ENCODE peak calls at places on chromosomes 6 and 20, in five cellular contexts. S is esophagus muscularis mucosa; W is left lung; E is uterus; T is effector memory CD4-positive, alpha-beta T cell. G is an unnamed sample.

GRCh38 chr20:63377256-63378114 is 16.3 kb upstream of the CHRNA4 start:
- DNase-seq in S (no peak), W (no peak), E (no peak), T (no peak), G (no peak)

GRCh38 chr20:4195499-4195898 is 180.1 kb upstream of the RNF24 start:
- DNase-seq in S (no peak), W (no peak), E (no peak), T (no peak), G (peak; percentile 4)

GRCh38 chr6:30555428-30556005 is 772 bp downstream of the GNL1 start:
- DNase-seq in S (no peak), W (peak; percentile 55), E (peak; percentile 70), T (no peak), G (no peak)

GRCh38 chr6:15456422-15456821 is 206.4 kb downstream of the DTNBP1 start:
- DNase-seq in S (no peak), W (no peak), E (no peak), T (no peak), G (no peak)

GRCh38 chr6:46651766-46652165 is 852 bp downstream of the CYP39A1 start:
- DNase-seq in S (no peak), W (no peak), E (no peak), T (no peak), G (no peak)

GRCh38 chr6:75098709-75099108 is 107.1 kb downstream of the COL12A1 start:
- DNase-seq in S (peak; percentile 94), W (peak; percentile 44), E (peak; percentile 73), T (no peak), G (no peak)

GRCh38 chr6:6803180-6803978 is 214.9 kb downstream of the LY86 start:
- DNase-seq in S (no peak), W (peak; percentile 56), E (no peak), T (no peak), G (no peak)

GRCh38 chr20:45303586-45304463 is 2.8 kb upstream of the RBPJL start:
- DNase-seq in S (no peak), W (no peak), E (no peak), T (no peak), G (no peak)

DNA sequence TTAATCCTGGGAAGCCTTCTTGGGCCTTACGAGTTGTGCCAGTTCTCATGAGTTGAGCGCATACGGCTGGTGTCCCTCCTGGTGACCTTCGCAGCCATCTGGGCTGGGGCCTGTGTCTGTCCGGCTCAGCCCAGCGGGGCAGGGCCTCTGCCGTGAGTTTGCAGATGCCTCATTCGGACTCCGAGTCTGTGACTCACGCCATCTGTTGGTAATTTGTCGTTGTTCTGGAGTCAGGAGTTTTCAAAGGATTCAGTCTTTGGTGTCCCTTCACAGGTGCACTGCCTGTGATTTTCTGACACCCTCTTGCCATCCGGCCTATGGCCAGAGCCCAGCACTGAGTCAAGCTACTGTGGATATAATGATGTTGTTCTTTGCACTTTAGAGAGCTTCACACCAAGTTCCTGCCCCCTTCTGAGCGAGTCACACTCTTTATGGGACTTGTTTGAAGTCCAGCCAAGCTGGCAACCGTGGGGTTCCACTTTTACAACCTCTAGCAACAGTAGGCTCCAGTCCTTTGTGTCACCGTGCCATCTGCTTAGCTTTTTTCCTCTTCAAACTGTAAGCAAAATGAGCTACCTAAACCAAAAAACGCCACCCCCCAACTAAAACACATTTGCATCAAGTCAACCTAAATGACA is 175.6 kb downstream of the AIG1 start:
- DNase-seq in S (no peak), W (no peak), E (no peak), T (no peak), G (no peak)
- H3K27ac ChIP-seq in S (no peak overlapping the region), W (no peak overlapping the region), E (no peak overlapping the region), T (no peak overlapping the region), G (no peak overlapping the region)

DNA sequence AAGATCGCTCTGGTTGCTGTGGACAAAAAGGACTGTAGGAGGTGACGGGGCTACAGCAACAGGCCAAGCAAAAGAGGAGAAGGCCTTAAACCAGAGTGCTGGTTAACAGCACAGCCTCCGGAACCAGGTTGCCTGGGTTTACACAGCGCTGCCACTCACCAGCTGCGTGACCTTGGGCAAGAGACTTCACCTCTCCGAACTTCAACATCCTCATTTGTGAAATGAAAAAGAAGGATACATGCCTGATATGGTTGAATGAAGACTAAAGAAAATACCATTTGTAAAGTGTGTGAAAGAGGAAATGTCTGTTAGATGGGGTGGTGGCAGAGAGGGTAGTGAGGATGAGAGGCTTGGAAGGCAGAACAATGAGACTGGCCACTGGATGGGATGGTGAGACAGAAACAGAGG is 44.9 kb downstream of the PREX1 start:
- DNase-seq in S (no peak), W (no peak), E (no peak), T (no peak), G (no peak)
- H3K27ac ChIP-seq in S (no peak overlapping the region), W (peak overlapping the region; percentile 24), E (no peak overlapping the region), T (peak overlapping the region; percentile 72), G (no peak overlapping the region)

GRCh38 chr20:49216991-49217578 is 2.1 kb upstream of the DDX27 start:
- DNase-seq in S (peak; percentile 99), W (peak; percentile 93), E (peak; percentile 90), T (peak; percentile 87), G (peak; percentile 48)
- H3K27ac ChIP-seq in S (peak overlapping the region; percentile 1), W (no peak overlapping the region), E (no peak overlapping the region), T (no peak overlapping the region), G (no peak overlapping the region)

GRCh38 chr6:52545050-52545843 is 31.6 kb downstream of the TRAM2 start:
- DNase-seq in S (no peak), W (no peak), E (no peak), T (no peak), G (no peak)
- H3K27ac ChIP-seq in S (peak overlapping the region; percentile 55), W (peak overlapping the region; percentile 18), E (peak overlapping the region; percentile 53), T (no peak overlapping the region), G (no peak overlapping the region)

GRCh38 chr6:53035549-53036213 is 29.5 kb upstream of the FBXO9 start:
- DNase-seq in S (no peak), W (no peak), E (no peak), T (no peak), G (no peak)
- H3K27ac ChIP-seq in S (peak overlapping the region; percentile 36), W (no peak overlapping the region), E (no peak overlapping the region), T (no peak overlapping the region), G (peak overlapping the region; percentile 36)

DNA sequence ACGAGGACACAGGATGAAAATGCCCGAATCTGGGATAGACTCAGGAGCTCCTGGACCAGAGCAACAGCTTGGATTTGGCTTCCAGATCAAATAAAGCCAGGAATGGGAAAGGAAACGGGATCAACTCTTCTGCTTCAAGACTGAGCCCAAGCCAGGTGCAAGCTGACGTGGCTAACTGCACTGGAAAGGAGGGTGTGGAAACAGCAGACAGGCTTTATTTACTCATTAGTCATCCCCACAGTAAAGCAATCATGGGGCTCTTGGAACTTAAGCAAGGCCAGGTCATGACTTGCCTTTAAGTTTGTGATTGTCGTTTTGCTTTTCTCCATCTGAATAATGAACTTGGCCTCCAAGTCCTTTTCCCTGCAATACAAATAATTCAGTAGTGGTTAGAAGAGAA is 45.2 kb downstream of the KIF16B start:
- DNase-seq in S (no peak), W (peak; percentile 75), E (peak; percentile 60), T (no peak), G (no peak)
- H3K27ac ChIP-seq in S (no peak overlapping the region), W (peak overlapping the region; percentile 16), E (peak overlapping the region; percentile 37), T (no peak overlapping the region), G (no peak overlapping the region)

DNA sequence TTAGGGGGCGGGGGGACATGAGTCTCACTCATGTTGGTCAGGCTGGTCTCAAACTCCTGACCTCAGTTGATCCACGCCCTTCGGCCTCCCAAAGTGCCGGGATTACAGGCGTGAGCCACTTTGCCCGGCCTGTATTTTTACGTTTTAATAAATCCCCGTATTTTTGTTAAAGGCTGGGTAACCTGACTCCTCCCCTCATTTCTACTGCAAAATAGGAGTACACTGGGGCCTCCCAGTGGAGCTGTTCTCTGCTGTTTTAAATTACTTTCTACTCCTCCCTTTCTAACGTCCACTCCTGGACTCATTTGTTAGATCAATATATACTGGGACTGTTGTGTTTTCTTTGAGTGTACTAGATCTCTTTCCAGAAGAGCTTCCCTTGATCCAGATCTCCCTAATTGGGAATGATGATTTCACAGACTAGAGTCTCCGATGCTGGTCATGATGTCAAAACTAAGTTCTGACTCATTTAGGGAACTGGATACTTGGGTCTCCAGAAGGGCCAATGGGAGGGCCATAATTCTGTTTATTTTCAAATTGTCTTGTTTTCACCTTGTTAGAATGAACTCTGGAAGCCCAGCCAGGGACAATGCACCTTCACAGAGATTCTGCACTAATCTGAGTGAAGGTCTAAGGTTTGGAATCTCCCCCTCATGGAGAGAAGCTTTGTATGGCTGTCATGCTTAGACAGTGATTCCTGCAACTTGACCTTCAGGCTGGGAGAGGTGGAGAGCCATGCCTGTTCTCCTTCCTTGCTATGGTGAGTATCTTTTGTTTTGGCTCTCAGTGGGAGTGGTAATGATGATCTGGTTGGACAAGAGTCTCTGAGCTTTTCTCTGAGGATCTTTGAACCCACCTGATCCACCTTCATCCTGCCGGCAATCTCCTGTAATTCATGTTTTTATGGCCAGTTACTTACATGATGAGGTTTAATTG is 9.4 kb downstream of the HSPA1B start:
- DNase-seq in S (no peak), W (no peak), E (no peak), T (no peak), G (no peak)
- H3K27ac ChIP-seq in S (peak overlapping the region; percentile 96), W (peak overlapping the region; percentile 92), E (peak overlapping the region; percentile 91), T (peak overlapping the region; percentile 99), G (peak overlapping the region; percentile 26)

DNA sequence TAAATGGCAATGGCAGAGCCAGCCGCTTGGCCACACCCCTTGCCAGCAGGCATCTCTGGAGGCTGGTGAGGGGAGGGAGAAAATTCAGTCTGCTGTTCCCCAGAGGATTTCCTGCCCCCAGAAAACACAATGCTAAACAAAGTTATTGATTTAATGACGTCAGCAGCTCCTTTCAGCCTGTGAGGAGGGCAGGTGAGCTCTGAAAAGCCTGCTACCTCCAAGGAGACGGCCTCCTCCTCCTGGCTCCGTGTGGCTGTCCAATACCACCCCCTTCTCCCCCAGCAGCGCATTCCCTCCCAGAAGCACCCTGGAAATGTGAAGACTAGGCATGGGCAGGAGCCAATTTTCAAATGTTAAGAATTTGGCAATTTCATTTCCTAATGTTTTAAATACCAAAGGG is 393.1 kb downstream of the ZFAND3 start:
- DNase-seq in S (peak; percentile 68), W (no peak), E (no peak), T (no peak), G (no peak)
- H3K27ac ChIP-seq in S (peak overlapping the region; percentile 42), W (no peak overlapping the region), E (peak overlapping the region; percentile 11), T (no peak overlapping the region), G (peak overlapping the region; percentile 71)

G was measured in caudate nucleus.